ENCODE peak calls at places on chromosomes 4 and X, in nine cellular contexts. V is substantia nigra; J is sigmoid colon; P is CD4-positive, CD25-positive, alpha-beta regulatory T cell; T is AG08395; Q is NCI-H460; X is kidney tubule cell; W is adipocyte; S is AG09309. M is an unnamed sample.

GRCh38 chrX:77014655-77015377 is 432.4 kb upstream of the FGF16 start:
- DNase-seq in V (peak), J (no peak), P (no peak), T (no peak), Q (no peak), X (no peak), W (no peak), S (no peak), M (no peak)

GRCh38 chrX:147228153-147228552 is 413.6 kb upstream of the CXorf51A start:
- DNase-seq in V (no peak), J (no peak), P (no peak), T (no peak), Q (no peak), X (no peak), W (no peak), S (no peak), M (no peak)

GRCh38 chr4:145034727-145035211 is 63.2 kb downstream of the ANAPC10 start:
- DNase-seq in V (no peak), J (no peak), P (no peak), T (peak), Q (peak), X (peak), W (peak), S (peak), M (no peak)

GRCh38 chr4:112219826-112220366 is 11.7 kb upstream of the AP1AR start:
- DNase-seq in V (no peak), J (no peak), P (no peak), T (no peak), Q (no peak), X (no peak), W (no peak), S (no peak), M (no peak)

GRCh38 chr4:82421796-82422560 is 8.3 kb downstream of the HNRNPDL start:
- DNase-seq in V (no peak), J (no peak), P (no peak), T (no peak), Q (no peak), X (peak), W (no peak), S (no peak), M (no peak)

GRCh38 chrX:15918003-15918402 is 63.4 kb upstream of the AP1S2 start:
- DNase-seq in V (no peak), J (no peak), P (no peak), T (no peak), Q (no peak), X (no peak), W (no peak), S (no peak), M (no peak)

GRCh38 chr4:138875886-138876608 is 139.5 kb upstream of the NOCT start:
- DNase-seq in V (no peak), J (no peak), P (no peak), T (peak), Q (no peak), X (peak), W (peak), S (peak), M (no peak)

GRCh38 chr4:98601719-98602118 is 56.7 kb downstream of the TSPAN5 start:
- DNase-seq in V (no peak), J (no peak), P (no peak), T (no peak), Q (no peak), X (peak), W (no peak), S (no peak), M (peak)

GRCh38 chr4:103046416-103047290 is 27.1 kb upstream of the SLC9B1 start:
- DNase-seq in V (no peak), J (no peak), P (no peak), T (peak), Q (peak), X (peak), W (peak), S (no peak), M (peak)

GRCh38 chrX:137424679-137425078 is 141.2 kb upstream of the ZIC3 start:
- DNase-seq in V (no peak), J (no peak), P (no peak), T (no peak), Q (no peak), X (no peak), W (no peak), S (no peak), M (no peak)

GRCh38 chrX:71489540-71489939 is 43.4 kb upstream of the OGT start:
- DNase-seq in V (no peak), J (no peak), P (no peak), T (peak), Q (no peak), X (no peak), W (no peak), S (peak), M (no peak)

GRCh38 chrX:107447642-107448041 is 1.8 kb upstream of the FRMPD3 start:
- DNase-seq in V (no peak), J (no peak), P (no peak), T (no peak), Q (no peak), X (no peak), W (no peak), S (no peak), M (no peak)

GRCh38 chrX:78619829-78620228 is 39.3 kb downstream of the RTL3 start:
- DNase-seq in V (no peak), J (no peak), P (no peak), T (peak), Q (no peak), X (no peak), W (no peak), S (no peak), M (no peak)

GRCh38 chrX:100649550-100650356 is 5.8 kb downstream of the SRPX2 start:
- DNase-seq in V (no peak), J (peak), P (no peak), T (peak), Q (no peak), X (peak), W (peak), S (peak), M (no peak)

GRCh38 chr4:124445071-124445470 is 267.5 kb downstream of the ANKRD50 start:
- DNase-seq in V (no peak), J (no peak), P (no peak), T (no peak), Q (no peak), X (no peak), W (no peak), S (no peak), M (no peak)

GRCh38 chr4:19508442-19508841 is 743.3 kb upstream of the SLIT2 start:
- DNase-seq in V (no peak), J (no peak), P (no peak), T (no peak), Q (no peak), X (no peak), W (no peak), S (no peak), M (no peak)

GRCh38 chr4:1171306-1172227 is 816 bp downstream of the SPON2 start:
- DNase-seq in V (no peak), J (peak), P (peak), T (no peak), Q (no peak), X (no peak), W (no peak), S (no peak), M (peak)

GRCh38 chr4:185599844-185600243 is 64.5 kb upstream of the PDLIM3 start:
- DNase-seq in V (no peak), J (peak), P (no peak), T (no peak), Q (no peak), X (no peak), W (no peak), S (no peak), M (no peak)

GRCh38 chr4:99790796-99791617 is 25.6 kb upstream of the DAPP1 start:
- DNase-seq in V (no peak), J (no peak), P (no peak), T (no peak), Q (no peak), X (no peak), W (peak), S (no peak), M (no peak)

GRCh38 chrX:14936561-14936960 is 63.3 kb downstream of the MOSPD2 start:
- DNase-seq in V (no peak), J (no peak), P (no peak), T (peak), Q (peak), X (peak), W (peak), S (peak), M (no peak)